ENCODE peak calls at places on chromosomes 6 and 20, in ten cellular contexts. A is GM20000; Y is stimulated activated naive CD8-positive, alpha-beta T cell treated with anti-CD3 and anti-CD28 coated beads, Interleukin-15, Interleukin-2, amounts not matched to agents 100 U/mL and 50 U/mL, for 24 hours; E is mesenteric fat pad; B is brain microvascular endothelial cell; G is occipital lobe; T is activated gamma-delta T cell; Z is endothelial cell; I is GM12878; M is activated T-helper 9 cell treated with anti-CD3 and anti-CD28 coated beads, Interleukin-2, amount 50 U/mL, for 16 hours. X is an unnamed sample.

GRCh38 chr6:21003780-21004541 is 469.7 kb downstream of the CDKAL1 start:
- DNase-seq in I (peak), B (peak), M (no peak), A (peak), G (no peak), Y (no peak), E (no peak), T (no peak), Z (no peak), X (no peak)

GRCh38 chr6:28371706-28372451 is 22.1 kb downstream of the ZKSCAN3 start:
- DNase-seq in B (no peak), Z (no peak), A (peak), M (no peak), G (no peak), I (peak), E (no peak), Y (no peak), T (no peak), X (no peak)

GRCh38 chr20:9068232-9068781 is 580 bp upstream of the PLCB4 start:
- DNase-seq in Y (no peak), E (no peak), T (no peak), Z (peak), B (no peak), I (no peak), M (no peak), G (peak), A (no peak), X (peak)

GRCh38 chr20:10540636-10541493 is 105.8 kb downstream of the SLX4IP start:
- DNase-seq in I (no peak), Z (no peak), E (no peak), B (peak), G (no peak), Y (no peak), A (no peak), T (no peak), M (no peak), X (no peak)

GRCh38 chr6:35139924-35140524 is 1.1 kb downstream of the TCP11 start:
- DNase-seq in I (peak), A (peak), B (peak), Z (peak), Y (peak), T (no peak), G (peak), E (no peak), M (peak), X (peak)

GRCh38 chr6:5173862-5174643 is 86.7 kb downstream of the LYRM4 start:
- DNase-seq in E (no peak), Y (peak), G (no peak), T (no peak), A (peak), I (peak), Z (no peak), M (no peak), B (no peak), X (no peak)

GRCh38 chr6:14981960-14982359 is 263.9 kb upstream of the JARID2 start:
- DNase-seq in I (no peak), M (no peak), T (no peak), Z (no peak), E (no peak), Y (no peak), G (no peak), B (no peak), A (no peak), X (no peak)

GRCh38 chr6:16568128-16568527 is 193.1 kb downstream of the ATXN1 start:
- DNase-seq in Y (no peak), M (no peak), A (no peak), E (no peak), T (no peak), I (no peak), G (no peak), B (no peak), Z (no peak), X (no peak)

GRCh38 chr20:19817017-19817416 is 59.0 kb downstream of the RIN2 start:
- DNase-seq in A (no peak), Y (no peak), G (no peak), E (no peak), T (no peak), I (no peak), B (peak), Z (no peak), M (no peak), X (no peak)

GRCh38 chr20:50916257-50916656 is 15.0 kb downstream of the ADNP start:
- DNase-seq in M (no peak), T (no peak), Z (no peak), Y (no peak), E (no peak), A (no peak), B (peak), G (no peak), I (no peak), X (no peak)

GRCh38 chr6:18515767-18516166 is 128.6 kb downstream of the RNF144B start:
- DNase-seq in B (peak), A (no peak), T (no peak), E (no peak), M (no peak), I (no peak), Y (no peak), G (no peak), Z (no peak), X (no peak)

GRCh38 chr6:151257984-151258445 is 18.2 kb downstream of the AKAP12 start:
- DNase-seq in T (no peak), I (no peak), B (no peak), M (no peak), Y (no peak), G (no peak), E (no peak), Z (no peak), A (no peak), X (no peak)

GRCh38 chr6:129586815-129587214 is 123.2 kb downstream of the ARHGAP18 start:
- DNase-seq in M (no peak), T (no peak), Y (no peak), E (no peak), Z (no peak), G (no peak), I (no peak), A (no peak), B (no peak), X (no peak)

GRCh38 chr6:140321891-140322290 is 947.4 kb upstream of the CITED2 start:
- DNase-seq in I (no peak), B (no peak), A (no peak), T (no peak), G (no peak), E (no peak), Z (no peak), M (no peak), Y (no peak), X (no peak)

GRCh38 chr20:9348316-9348715 is 166.1 kb upstream of the LAMP5 start:
- DNase-seq in E (no peak), T (no peak), Y (no peak), I (no peak), M (no peak), Z (no peak), B (no peak), G (no peak), A (no peak), X (no peak)

GRCh38 chr6:52499026-52499425 is 77.8 kb downstream of the TRAM2 start:
- DNase-seq in M (no peak), B (no peak), E (no peak), A (no peak), Z (no peak), T (no peak), I (no peak), G (no peak), Y (no peak), X (no peak)

GRCh38 chr6:6919173-6919572 is 188.6 kb upstream of the RREB1 start:
- DNase-seq in B (no peak), G (no peak), M (no peak), I (no peak), Y (no peak), A (no peak), T (no peak), Z (no peak), E (no peak), X (no peak)

GRCh38 chr20:63314566-63315239 is 21.7 kb downstream of the COL20A1 start:
- DNase-seq in E (no peak), B (no peak), T (no peak), I (no peak), A (no peak), G (no peak), Z (no peak), Y (no peak), M (no peak), X (no peak)

GRCh38 chr6:16322666-16323312 is 84.4 kb downstream of the GMPR start:
- DNase-seq in I (no peak), T (peak), B (peak), M (peak), Y (peak), E (peak), A (peak), Z (no peak), G (peak), X (peak)

GRCh38 chr20:46251211-46251673 is 57.1 kb downstream of the CDH22 start:
- DNase-seq in Z (peak), G (no peak), A (no peak), Y (no peak), I (no peak), M (no peak), T (no peak), E (no peak), B (no peak), X (no peak)

GRCh38 chr6:41335943-41336342 is 535 bp downstream of the NCR2 start:
- DNase-seq in I (no peak), B (no peak), Z (no peak), G (no peak), T (no peak), Y (no peak), A (no peak), M (no peak), E (no peak), X (no peak)

GRCh38 chr6:137150072-137150471 is 23.4 kb downstream of the IL22RA2 start:
- DNase-seq in Z (no peak), E (no peak), A (peak), G (no peak), Y (no peak), I (no peak), T (no peak), M (no peak), B (no peak), X (no peak)